ENCODE peak calls at places on chromosomes 7 and 10, in five cellular contexts. P is activated naive CD4-positive, alpha-beta T cell; O is lower lobe of right lung; S is NCI-H2081 treated with DMSO at 0.1 percent for 48 hours; C is NCI-H2029 treated with DMSO at 0.1 percent for 48 hours. G is an unnamed sample.

GRCh38 chr10:98467506-98468318 is 21.0 kb upstream of the HPS1 start:
- DNase-seq in O (peak), C (peak), P (peak), S (peak), G (peak)

GRCh38 chr7:107592361-107593024 is 12.4 kb downstream of the BCAP29 start:
- DNase-seq in S (no peak), P (no peak), C (no peak), O (no peak), G (no peak)

GRCh38 chr7:106047818-106048490 is 64.2 kb downstream of the SYPL1 start:
- DNase-seq in O (no peak), P (no peak), C (no peak), S (no peak), G (no peak)

GRCh38 chr7:33743594-33743993 is 161.7 kb upstream of the BMPER start:
- DNase-seq in O (no peak), C (no peak), P (no peak), S (no peak), G (no peak)

GRCh38 chr7:1197997-1198632 is 34.6 kb upstream of the UNCX start:
- DNase-seq in O (no peak), C (no peak), S (no peak), P (no peak), G (no peak)

GRCh38 chr10:119251315-119251708 is 43.9 kb downstream of the GRK5 start:
- DNase-seq in P (no peak), O (no peak), C (no peak), S (no peak), G (peak)

GRCh38 chr10:6010569-6010968 is 33.2 kb upstream of the IL15RA start:
- DNase-seq in P (no peak), S (no peak), O (no peak), C (no peak), G (no peak)

GRCh38 chr7:128017460-128017859 is 13.8 kb downstream of the LRRC4 start:
- DNase-seq in S (no peak), C (no peak), P (no peak), O (no peak), G (no peak)

GRCh38 chr10:87505366-87506113 is 847 bp downstream of the MINPP1 start:
- DNase-seq in S (no peak), C (no peak), P (no peak), O (peak), G (peak)

GRCh38 chr10:110566472-110567200 is 859 bp upstream of the SMC3 start:
- DNase-seq in S (no peak), P (no peak), C (no peak), O (no peak), G (no peak)

GRCh38 chr7:55147736-55148135 is 128.9 kb downstream of the EGFR start:
- DNase-seq in P (no peak), C (no peak), O (no peak), S (no peak), G (no peak)

GRCh38 chr10:22420787-22421517 is 75.7 kb downstream of the SPAG6 start:
- DNase-seq in O (no peak), C (no peak), P (no peak), S (no peak), G (peak)

GRCh38 chr10:31961264-31961663 is 32.6 kb upstream of the ARHGAP12 start:
- DNase-seq in P (no peak), C (peak), S (no peak), O (no peak), G (no peak)

GRCh38 chr10:6171891-6172354 is 30.8 kb upstream of the PFKFB3 start:
- DNase-seq in P (no peak), S (no peak), C (no peak), O (no peak), G (no peak)

GRCh38 chr7:102024005-102024768 is 206.8 kb downstream of the CUX1 start:
- DNase-seq in C (no peak), O (peak), S (no peak), P (no peak), G (no peak)

GRCh38 chr10:49500420-49500819 is 38.5 kb downstream of the ERCC6 start:
- DNase-seq in O (no peak), P (no peak), C (peak), S (peak), G (no peak)

GRCh38 chr7:66153691-66154090 is 39.0 kb downstream of the CRCP start:
- DNase-seq in O (no peak), S (no peak), P (no peak), C (no peak), G (no peak)

GRCh38 chr7:2934984-2935740 is 91.1 kb upstream of the GNA12 start:
- DNase-seq in S (no peak), C (no peak), P (no peak), O (peak), G (no peak)

GRCh38 chr10:57260175-57260574 is 899.1 kb upstream of the ZWINT start:
- DNase-seq in O (no peak), S (no peak), C (no peak), P (no peak), G (no peak)

GRCh38 chr10:112286837-112287818 is 3.9 kb downstream of the TECTB start:
- DNase-seq in S (no peak), P (no peak), O (no peak), C (no peak), G (no peak)

GRCh38 chr10:132464256-132465192 is 67.5 kb downstream of the PWWP2B start:
- DNase-seq in S (no peak), O (peak), C (no peak), P (no peak), G (peak)

GRCh38 chr10:75944061-75944460 is 512.6 kb downstream of the LRMDA start:
- DNase-seq in P (no peak), S (no peak), O (no peak), C (no peak), G (no peak)

GRCh38 chr10:71045188-71045841 is 156.9 kb upstream of the PCBD1 start:
- DNase-seq in P (no peak), C (no peak), O (peak), S (no peak), G (no peak)

GRCh38 chr10:132845780-132846595 is 60.0 kb upstream of the NKX6-2 start:
- DNase-seq in P (no peak), O (peak), C (no peak), S (no peak), G (no peak)

GRCh38 chr7:67566101-67566500 is 569.5 kb downstream of the TYW1 start:
- DNase-seq in O (no peak), S (no peak), C (no peak), P (no peak), G (no peak)